ENCODE peak calls at places on chromosomes 11 and 22, in six cellular contexts. C is keratinocyte, P is endothelial cell, W is fibroblast of pulmonary artery, D is GM13976, H is A673. U is an unnamed sample.

GRCh38 chr11:35553021-35553420 is 27.6 kb upstream of the PAMR1 start:
- DNase-seq in P (no peak), C (no peak), D (no peak), W (no peak), H (no peak), U (no peak)

GRCh38 chr11:133038850-133039249 is 493.5 kb downstream of the OPCML start:
- DNase-seq in W (no peak), C (no peak), P (no peak), D (no peak), H (no peak), U (no peak)

GRCh38 chr22:50184004-50184461 is 1.7 kb upstream of the TRABD start:
- DNase-seq in C (no peak), W (peak), P (no peak), D (no peak), H (no peak), U (no peak)

GRCh38 chr11:47932544-47932943 is 47.8 kb upstream of the PTPRJ start:
- DNase-seq in P (no peak), C (no peak), D (no peak), W (no peak), H (no peak), U (no peak)

GRCh38 chr11:45486461-45486860 is 179.0 kb downstream of the CHST1 start:
- DNase-seq in D (no peak), P (no peak), W (no peak), H (no peak), C (no peak), U (no peak)

GRCh38 chr11:7830740-7831139 is 34.0 kb upstream of the OR5P2 start:
- DNase-seq in P (no peak), H (no peak), W (no peak), C (no peak), D (no peak), U (no peak)

GRCh38 chr11:69326622-69327219 is 32.8 kb downstream of the MYEOV start:
- DNase-seq in P (no peak), D (no peak), W (no peak), C (no peak), H (no peak), U (no peak)

GRCh38 chr11:22787565-22788162 is 41.9 kb downstream of the SVIP start:
- DNase-seq in W (peak), D (peak), P (peak), C (no peak), H (peak), U (peak)

GRCh38 chr11:86208572-86208971 is 36.0 kb upstream of the EED start:
- DNase-seq in W (no peak), D (no peak), C (no peak), P (no peak), H (no peak), U (no peak)

GRCh38 chr22:48957311-48957986 is 870.2 kb downstream of the BRD1 start:
- DNase-seq in C (no peak), D (peak), H (no peak), P (no peak), W (no peak), U (no peak)

GRCh38 chr11:130103296-130103814 is 33.7 kb downstream of the APLP2 start:
- DNase-seq in D (no peak), P (no peak), W (peak), H (peak), C (no peak), U (no peak)

GRCh38 chr11:73445980-73446379 is 69.8 kb downstream of the RELT start:
- DNase-seq in H (peak), C (no peak), W (no peak), D (no peak), P (no peak), U (no peak)

GRCh38 chr22:46673677-46674236 is 53.6 kb downstream of the GRAMD4 start:
- DNase-seq in W (no peak), H (no peak), P (no peak), C (no peak), D (no peak), U (no peak)

GRCh38 chr22:48301421-48301820 is 1526.3 kb downstream of the BRD1 start:
- DNase-seq in C (no peak), H (no peak), D (peak), W (no peak), P (no peak), U (no peak)

GRCh38 chr11:58576792-58577440 is 1.3 kb upstream of the LPXN start:
- DNase-seq in D (no peak), C (no peak), W (peak), H (peak), P (no peak), U (no peak)

GRCh38 chr11:67572747-67573419 is 10.7 kb upstream of the GSTP1 start:
- DNase-seq in C (no peak), D (no peak), P (peak), H (peak), W (peak), U (no peak)

GRCh38 chr11:26715133-26715532 is 6.7 kb downstream of the SLC5A12 start:
- DNase-seq in P (no peak), D (no peak), W (no peak), H (no peak), C (no peak), U (no peak)

GRCh38 chr22:39690901-39691620 is 120.5 kb downstream of the CACNA1I start:
- DNase-seq in D (no peak), H (peak), P (no peak), C (no peak), W (peak), U (no peak)

GRCh38 chr11:72574534-72575460 is 99.4 kb downstream of the PDE2A start:
- DNase-seq in W (no peak), C (no peak), H (no peak), P (no peak), D (no peak), U (no peak)

GRCh38 chr11:15589070-15589626 is 474.4 kb downstream of the INSC start:
- DNase-seq in D (no peak), W (no peak), H (peak), C (no peak), P (peak), U (no peak)

GRCh38 chr22:28670153-28670552 is 9.5 kb downstream of the TTC28 start:
- DNase-seq in H (peak), P (no peak), C (no peak), W (no peak), D (no peak), U (no peak)

GRCh38 chr11:65425105-65425970 is 2.7 kb downstream of the NEAT1 start:
- DNase-seq in D (no peak), H (peak), P (no peak), C (no peak), W (peak), U (no peak)

GRCh38 chr11:21511835-21512440 is 680.9 kb upstream of the ANO5 start:
- DNase-seq in P (peak), W (peak), C (peak), D (peak), H (peak), U (peak)

GRCh38 chr11:2088746-2089535 is 50.2 kb downstream of the IGF2 start:
- DNase-seq in W (no peak), D (peak), H (no peak), C (no peak), P (no peak), U (no peak)
- TF ChIP-seq CTCF in W (peak), D (no peak), H (no peak), C (no peak), P (no peak), U (no peak)

GRCh38 chr11:94997437-94997836 is 23.9 kb downstream of the KDM4D start:
- DNase-seq in D (no peak), C (no peak), H (no peak), W (no peak), P (no peak), U (no peak)
- TF ChIP-seq CTCF in D (no peak), C (no peak), H (peak), W (no peak), P (peak), U (peak)

DNA sequence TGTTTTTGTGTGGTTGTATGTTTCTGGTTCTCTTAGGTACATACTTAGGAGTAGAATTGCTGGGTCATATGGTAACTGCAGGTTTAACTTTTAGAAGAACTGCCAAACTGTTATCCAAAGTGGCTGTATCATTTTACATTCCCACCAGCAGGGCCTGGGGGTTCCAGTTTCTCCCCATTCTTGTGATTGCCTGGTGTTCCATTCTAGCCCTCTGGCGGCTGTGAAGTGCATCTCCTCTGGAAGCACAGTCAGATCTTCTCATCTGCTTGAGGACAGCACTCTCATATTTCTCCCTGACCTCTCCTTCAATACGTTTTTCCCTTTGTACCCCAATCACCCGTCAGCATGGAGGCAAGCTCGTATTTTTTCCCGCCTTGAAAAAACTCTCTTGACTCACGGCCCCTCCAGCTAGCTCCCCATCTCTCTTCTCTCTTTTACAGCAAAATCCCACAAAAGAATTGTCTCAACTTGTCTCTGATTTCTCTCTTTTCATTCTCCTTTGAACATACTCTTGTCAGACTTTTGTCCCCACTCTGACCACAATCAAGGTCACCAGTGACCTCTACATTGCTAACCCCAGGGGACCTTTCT is 56.8 kb upstream of the THY1 start:
- DNase-seq in W (peak), C (no peak), H (peak), D (no peak), P (peak), U (peak)
- TF ChIP-seq CTCF in W (peak), C (peak), H (peak), D (peak), P (peak), U (peak)

GRCh38 chr22:45120440-45120839 is 43.3 kb upstream of the NUP50 start:
- DNase-seq in H (no peak), D (no peak), W (no peak), P (no peak), C (no peak), U (no peak)
- TF ChIP-seq CTCF in H (no peak), D (no peak), W (no peak), P (no peak), C (no peak), U (no peak)